ENCODE peak calls at places on chromosome 15, in seven cellular contexts. V, U, K, T, Y, M and O are unnamed samples.

GRCh38 chr15:52790941-52791751 is 1.0 kb upstream of the ONECUT1 start:
- DNase-seq in V (no peak), U (no peak), K (no peak), T (no peak), Y (peak), M (peak), O (no peak)

GRCh38 chr15:57160823-57161560 is 215.3 kb upstream of the CGNL1 start:
- DNase-seq in V (no peak), U (no peak), K (no peak), T (peak), Y (peak), M (no peak), O (no peak)

GRCh38 chr15:78205337-78205736 is 29.0 kb downstream of the ACSBG1 start:
- DNase-seq in V (no peak), U (no peak), K (no peak), T (no peak), Y (no peak), M (no peak), O (no peak)

GRCh38 chr15:27422997-27423396 is 452.0 kb downstream of the GABRG3 start:
- DNase-seq in V (no peak), U (no peak), K (no peak), T (no peak), Y (no peak), M (no peak), O (no peak)

GRCh38 chr15:48624700-48625099 is 20.8 kb downstream of the FBN1 start:
- DNase-seq in V (no peak), U (no peak), K (no peak), T (no peak), Y (no peak), M (no peak), O (no peak)

GRCh38 chr15:68484696-68485400 is 52.9 kb upstream of the ITGA11 start:
- DNase-seq in V (no peak), U (no peak), K (no peak), T (no peak), Y (peak), M (no peak), O (no peak)

GRCh38 chr15:41501961-41502786 is 8.5 kb downstream of the ITPKA start:
- DNase-seq in V (no peak), U (no peak), K (no peak), T (no peak), Y (peak), M (peak), O (peak)

GRCh38 chr15:81002254-81003022 is 1.7 kb downstream of the TLNRD1 start:
- DNase-seq in V (no peak), U (peak), K (no peak), T (no peak), Y (peak), M (peak), O (peak)

GRCh38 chr15:37253877-37254276 is 153.5 kb upstream of the MEIS2 start:
- DNase-seq in V (no peak), U (no peak), K (no peak), T (no peak), Y (peak), M (no peak), O (no peak)

GRCh38 chr15:75455982-75456531 is 4.6 kb upstream of the SIN3A start:
- DNase-seq in V (peak), U (no peak), K (no peak), T (peak), Y (peak), M (peak), O (peak)

GRCh38 chr15:84937144-84937543 is 44.5 kb upstream of the PDE8A start:
- DNase-seq in V (no peak), U (no peak), K (no peak), T (no peak), Y (peak), M (no peak), O (no peak)

GRCh38 chr15:48572823-48573222 is 72.7 kb downstream of the FBN1 start:
- DNase-seq in V (no peak), U (no peak), K (no peak), T (no peak), Y (no peak), M (peak), O (no peak)

GRCh38 chr15:92808611-92809063 is 91.5 kb upstream of the CHD2 start:
- DNase-seq in V (no peak), U (no peak), K (no peak), T (peak), Y (peak), M (no peak), O (no peak)

GRCh38 chr15:39251413-39252197 is 329.3 kb upstream of the THBS1 start:
- DNase-seq in V (no peak), U (no peak), K (no peak), T (no peak), Y (peak), M (no peak), O (no peak)

GRCh38 chr15:41575282-41575681 is 16.3 kb downstream of the TYRO3 start:
- DNase-seq in V (no peak), U (no peak), K (no peak), T (no peak), Y (no peak), M (no peak), O (peak)

GRCh38 chr15:80317389-80318169 is 65.6 kb upstream of the CTXND1 start:
- DNase-seq in V (no peak), U (no peak), K (no peak), T (peak), Y (peak), M (no peak), O (no peak)

GRCh38 chr15:80251505-80252280 is at the start of gene CTXND1:
- DNase-seq in V (no peak), U (no peak), K (no peak), T (no peak), Y (peak), M (peak), O (peak)

GRCh38 chr15:78216276-78217229 is 17.8 kb downstream of the ACSBG1 start:
- DNase-seq in V (peak), U (no peak), K (no peak), T (peak), Y (peak), M (no peak), O (no peak)

GRCh38 chr15:53658827-53659226 is 100.6 kb downstream of the WDR72 start:
- DNase-seq in V (no peak), U (no peak), K (no peak), T (peak), Y (no peak), M (peak), O (no peak)

GRCh38 chr15:48647963-48648362 is 2.5 kb upstream of the FBN1 start:
- DNase-seq in V (no peak), U (no peak), K (no peak), T (peak), Y (peak), M (peak), O (no peak)

GRCh38 chr15:83061680-83062079 is 5.4 kb downstream of the BTBD1 start:
- DNase-seq in V (no peak), U (no peak), K (no peak), T (no peak), Y (peak), M (peak), O (no peak)

GRCh38 chr15:101088311-101088710 is 163.5 kb downstream of the CHSY1 start:
- DNase-seq in V (no peak), U (no peak), K (no peak), T (no peak), Y (no peak), M (no peak), O (no peak)

GRCh38 chr15:22788004-22788403 is 1.6 kb downstream of the NIPA1 start:
- DNase-seq in V (no peak), U (no peak), K (no peak), T (no peak), Y (no peak), M (no peak), O (no peak)

GRCh38 chr15:45314960-45315359 is 62.9 kb downstream of the SLC28A2 start:
- DNase-seq in V (no peak), U (no peak), K (no peak), T (peak), Y (peak), M (peak), O (no peak)

GRCh38 chr15:48537277-48538113 is 108.0 kb downstream of the FBN1 start:
- DNase-seq in V (no peak), U (no peak), K (no peak), T (no peak), Y (peak), M (no peak), O (no peak)

GRCh38 chr15:43518073-43518761 is 809 bp downstream of the MAP1A start:
- DNase-seq in V (no peak), U (no peak), K (no peak), T (no peak), Y (peak), M (peak), O (peak)

GRCh38 chr15:77032647-77033416 is 37.9 kb downstream of the PSTPIP1 start:
- DNase-seq in V (peak), U (no peak), K (no peak), T (no peak), Y (no peak), M (no peak), O (peak)

GRCh38 chr15:43469867-43470266 is 23.1 kb downstream of the TP53BP1 start:
- DNase-seq in V (no peak), U (no peak), K (no peak), T (no peak), Y (peak), M (no peak), O (no peak)

GRCh38 chr15:73632670-73633058 is 525 bp downstream of the NPTN start:
- DNase-seq in V (peak), U (peak), K (no peak), T (no peak), Y (no peak), M (peak), O (no peak)

GRCh38 chr15:41828747-41829270 is 917 bp downstream of the JMJD7 start:
- DNase-seq in V (no peak), U (no peak), K (no peak), T (peak), Y (peak), M (no peak), O (no peak)

GRCh38 chr15:91866371-91866905 is 12.9 kb downstream of the SLCO3A1 start:
- DNase-seq in V (no peak), U (no peak), K (no peak), T (no peak), Y (no peak), M (no peak), O (no peak)

GRCh38 chr15:98154863-98155262 is 194.4 kb downstream of the ARRDC4 start:
- DNase-seq in V (no peak), U (no peak), K (no peak), T (peak), Y (peak), M (no peak), O (no peak)

DNA sequence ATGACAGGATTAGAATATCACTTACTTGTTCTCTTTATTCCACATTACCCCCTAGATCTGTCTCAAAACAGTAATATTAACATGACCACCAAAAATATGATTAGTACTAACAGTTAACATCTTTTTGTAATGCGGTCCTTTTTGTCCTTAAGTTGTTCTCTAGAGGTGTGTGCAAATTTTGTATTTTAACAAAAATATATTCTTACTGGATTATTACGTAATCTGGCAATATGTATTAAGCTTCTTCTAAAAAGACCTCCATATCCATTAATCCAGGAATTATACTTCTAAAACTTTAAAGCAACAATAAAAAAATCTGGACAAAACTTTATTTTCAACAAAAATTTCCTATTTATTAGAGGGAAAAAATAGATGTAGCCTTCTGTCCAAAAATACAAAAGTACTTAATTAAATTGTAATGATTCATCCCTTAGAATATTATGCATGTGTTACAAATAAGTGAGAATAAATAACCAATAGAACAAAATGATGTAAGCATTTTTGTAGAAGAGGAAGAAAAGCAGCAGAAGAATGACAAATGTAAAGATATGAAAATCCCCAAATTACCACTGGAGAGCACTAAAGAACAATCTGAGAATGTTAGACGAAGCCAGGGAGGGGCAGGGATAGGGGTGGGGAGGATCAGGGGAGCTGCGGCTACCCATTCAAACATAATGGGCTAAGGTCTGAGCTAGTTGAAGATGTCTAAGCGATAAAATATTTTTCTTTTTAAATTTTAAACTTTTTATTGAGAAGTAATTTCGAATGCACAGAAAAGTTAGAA is 945.6 kb downstream of the MCTP2 start:
- DNase-seq in V (no peak), U (no peak), K (no peak), T (peak), Y (no peak), M (peak), O (no peak)
- TF ChIP-seq CTCF in V (no peak), U (no peak), K (no peak), T (peak), Y (no peak), M (peak), O (no peak)

GRCh38 chr15:40274350-40275274 is 8.3 kb downstream of the ANKRD63 start:
- DNase-seq in V (peak), U (peak), K (peak), T (peak), Y (peak), M (peak), O (peak)

GRCh38 chr15:40270246-40270995 is 12.4 kb downstream of the ANKRD63 start:
- DNase-seq in V (no peak), U (no peak), K (no peak), T (no peak), Y (no peak), M (no peak), O (no peak)

GRCh38 chr15:40273428-40273827 is 9.4 kb downstream of the ANKRD63 start:
- DNase-seq in V (no peak), U (no peak), K (no peak), T (no peak), Y (no peak), M (no peak), O (no peak)

GRCh38 chr15:40271915-40272712 is 10.8 kb downstream of the ANKRD63 start:
- DNase-seq in V (no peak), U (no peak), K (no peak), T (no peak), Y (no peak), M (no peak), O (no peak)

GRCh38 chr15:40272713-40273056 is 10.2 kb downstream of the ANKRD63 start:
- DNase-seq in V (no peak), U (no peak), K (no peak), T (peak), Y (no peak), M (no peak), O (no peak)
- TF ChIP-seq CTCF in V (no peak), U (peak), K (no peak), T (peak), Y (no peak), M (no peak), O (peak)

DNA sequence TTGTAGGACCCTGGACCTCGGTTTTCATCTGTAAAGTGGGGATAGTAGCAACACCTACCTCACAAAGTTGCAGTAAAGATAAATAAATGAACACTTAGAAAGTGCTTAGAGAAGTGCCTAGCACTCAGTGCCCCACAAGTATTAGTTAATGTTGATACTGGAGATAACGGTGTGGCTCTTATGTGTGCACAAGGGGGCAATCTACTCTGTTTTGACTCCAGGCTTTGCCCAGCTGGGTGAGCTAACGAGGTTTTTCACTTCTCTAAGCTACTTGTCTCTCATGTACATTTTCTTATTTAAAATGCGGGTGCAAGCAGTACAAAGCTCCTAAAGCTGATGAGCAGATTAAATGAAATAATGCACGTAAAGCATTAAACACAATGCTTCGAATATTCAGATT is 193.5 kb upstream of the ICE2 start:
- DNase-seq in V (no peak), U (no peak), K (no peak), T (no peak), Y (no peak), M (peak), O (no peak)
- TF ChIP-seq CTCF in V (no peak), U (peak), K (no peak), T (no peak), Y (no peak), M (peak), O (no peak)

GRCh38 chr15:66588537-66588936 is 22.7 kb upstream of the LCTL start:
- DNase-seq in V (no peak), U (no peak), K (no peak), T (no peak), Y (no peak), M (peak), O (no peak)
- TF ChIP-seq CTCF in V (no peak), U (peak), K (no peak), T (no peak), Y (no peak), M (peak), O (no peak)

GRCh38 chr15:34795267-34796081 is at the start of gene ACTC1:
- DNase-seq in V (peak), U (no peak), K (peak), T (peak), Y (peak), M (peak), O (peak)
- TF ChIP-seq CTCF in V (no peak), U (no peak), K (no peak), T (no peak), Y (peak), M (peak), O (no peak)

DNA sequence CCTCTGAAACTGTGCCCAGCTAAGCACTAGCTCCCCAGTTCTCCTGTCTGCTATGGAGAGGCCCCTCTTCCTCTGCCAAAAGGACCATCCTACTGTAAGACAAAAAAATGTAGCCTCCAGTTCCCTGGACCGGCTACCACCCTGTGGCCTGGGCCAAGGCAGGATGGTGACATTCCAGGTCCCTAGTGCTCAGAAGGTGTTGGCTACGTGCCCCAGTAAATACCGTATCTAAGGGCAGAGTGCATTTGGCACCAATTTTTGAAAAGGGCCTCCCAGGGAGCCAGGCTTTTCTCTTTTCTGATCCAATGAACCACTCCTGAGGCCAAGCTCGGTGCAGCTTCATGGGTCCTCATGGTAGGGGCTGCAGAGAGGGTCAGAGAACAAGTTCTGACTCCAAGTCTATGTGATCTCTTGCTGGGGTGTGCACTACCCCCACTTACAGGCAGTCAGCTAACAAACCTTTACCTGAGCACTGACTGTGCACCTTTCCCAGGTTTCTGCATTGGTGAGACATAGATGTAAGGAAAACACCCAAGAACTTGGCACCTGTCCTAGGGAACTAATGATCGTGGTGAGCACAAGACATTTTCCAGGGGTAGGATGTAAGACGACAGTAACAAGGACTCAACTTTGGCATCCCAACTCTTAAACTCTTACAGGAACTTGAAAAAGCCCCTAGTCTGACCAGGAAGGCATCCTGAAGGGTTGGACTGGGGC is 32.6 kb downstream of the TLE3 start:
- DNase-seq in V (peak), U (no peak), K (no peak), T (no peak), Y (no peak), M (no peak), O (no peak)
- TF ChIP-seq CTCF in V (no peak), U (no peak), K (no peak), T (no peak), Y (no peak), M (no peak), O (no peak)

GRCh38 chr15:58189148-58189811 is 51.1 kb downstream of the AQP9 start:
- DNase-seq in V (no peak), U (no peak), K (no peak), T (no peak), Y (no peak), M (no peak), O (no peak)

GRCh38 chr15:58185439-58185838 is 47.3 kb downstream of the AQP9 start:
- DNase-seq in V (no peak), U (no peak), K (no peak), T (no peak), Y (peak), M (no peak), O (peak)

DNA sequence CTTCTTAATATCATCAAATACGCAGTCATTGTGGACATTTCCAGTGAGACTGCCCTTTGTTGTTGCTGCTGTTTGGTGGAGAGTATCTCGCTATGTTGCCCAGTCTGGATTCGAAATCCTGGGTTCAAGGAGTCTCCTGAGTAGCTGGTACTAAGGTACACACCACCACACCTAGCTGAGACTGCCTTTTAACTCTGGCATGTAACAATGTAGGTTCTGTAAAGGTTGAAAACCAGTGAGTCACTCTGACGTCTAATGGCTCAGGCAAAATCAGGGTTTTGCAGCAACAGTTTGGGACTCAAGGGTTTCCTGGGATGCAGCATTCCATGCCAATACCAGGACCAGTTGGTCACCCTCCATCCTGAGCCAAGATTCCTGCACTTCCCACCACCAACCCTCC is 52.2 kb downstream of the AQP9 start:
- DNase-seq in V (no peak), U (no peak), K (no peak), T (peak), Y (peak), M (no peak), O (no peak)
- TF ChIP-seq CTCF in V (no peak), U (no peak), K (no peak), T (no peak), Y (no peak), M (no peak), O (no peak)